ENCODE peak calls at places on chromosomes 16 and 17, in five cellular contexts. P is T1000; Q is stomach; F is activated CD4-positive, alpha-beta T cell treated with anti-CD3 and anti-CD28 coated beads, Interleukin-2, amount 10 ng/mL, durations not matched to agents 7 days and 5 days; D is NCI-H1930. C is an unnamed sample.

GRCh38 chr17:28043296-28043695 is 819 bp downstream of the NLK start:
- DNase-seq in P (no peak), Q (no peak), F (no peak), D (no peak), C (no peak)

GRCh38 chr17:62062313-62062712 is 2.8 kb downstream of the MED13 start:
- DNase-seq in P (no peak), Q (no peak), F (no peak), D (no peak), C (no peak)

GRCh38 chr17:48335858-48336500 is 94.0 kb downstream of the SKAP1 start:
- DNase-seq in P (no peak), Q (no peak), F (peak; percentile 17), D (peak; percentile 7), C (peak; percentile 67)

GRCh38 chr16:53922805-53923645 is 219.1 kb downstream of the FTO start:
- DNase-seq in P (no peak), Q (no peak), F (no peak), D (no peak), C (no peak)

GRCh38 chr16:88835818-88836217 is 20.9 kb downstream of the GALNS start:
- DNase-seq in P (no peak), Q (no peak), F (no peak), D (no peak), C (no peak)

GRCh38 chr16:29230671-29231091 is 175.8 kb downstream of the NPIPB11 start:
- DNase-seq in P (no peak), Q (no peak), F (no peak), D (no peak), C (no peak)

GRCh38 chr16:73054732-73055481 is 7.0 kb upstream of the ZFHX3 start:
- DNase-seq in P (no peak), Q (no peak), F (no peak), D (no peak), C (no peak)

GRCh38 chr16:87984868-87985267 is 33.6 kb downstream of the BANP start:
- DNase-seq in P (no peak), Q (no peak), F (no peak), D (no peak), C (no peak)

GRCh38 chr16:68762996-68763756 is 26.1 kb downstream of the CDH1 start:
- DNase-seq in P (no peak), Q (no peak), F (no peak), D (no peak), C (no peak)

GRCh38 chr16:30924086-30924714 is 828 bp downstream of the FBXL19 start:
- DNase-seq in P (no peak), Q (no peak), F (no peak), D (no peak), C (no peak)

GRCh38 chr16:4372578-4373355 is 1.1 kb downstream of the VASN start:
- DNase-seq in P (peak; percentile 41), Q (peak; percentile 54), F (no peak), D (no peak), C (no peak)

GRCh38 chr16:47461598-47462266 is 601 bp downstream of the PHKB start:
- DNase-seq in P (no peak), Q (no peak), F (peak; percentile 32), D (no peak), C (no peak)

GRCh38 chr17:927611-928461 is 51.7 kb downstream of the NXN start:
- DNase-seq in P (peak; percentile 75), Q (peak; percentile 44), F (no peak), D (no peak), C (no peak)

GRCh38 chr16:7227193-7227825 is 105.3 kb upstream of the RBFOX1 start:
- DNase-seq in P (no peak), Q (no peak), F (no peak), D (no peak), C (no peak)

GRCh38 chr17:1055751-1056645 is 59.1 kb downstream of the TIMM22 start:
- DNase-seq in P (peak; percentile 30), Q (peak; percentile 63), F (peak; percentile 53), D (peak; percentile 36), C (no peak)

GRCh38 chr16:23156946-23157460 is 7.8 kb upstream of the USP31 start:
- DNase-seq in P (no peak), Q (no peak), F (peak; percentile 8), D (no peak), C (no peak)

GRCh38 chr17:205176-205538 is 23.7 kb upstream of the DOC2B start:
- DNase-seq in P (no peak), Q (no peak), F (no peak), D (no peak), C (no peak)

GRCh38 chr17:14268264-14268663 is 31.6 kb upstream of the CDRT15 start:
- DNase-seq in P (no peak), Q (no peak), F (no peak), D (no peak), C (no peak)

GRCh38 chr16:1474471-1474795 is 395 bp downstream of the CLCN7 start:
- DNase-seq in P (no peak), Q (no peak), F (no peak), D (no peak), C (no peak)

GRCh38 chr16:28494141-28494851 is at the start of gene APOBR:
- DNase-seq in P (no peak), Q (peak; percentile 58), F (peak; percentile 94), D (no peak), C (no peak)

GRCh38 chr17:73650617-73651200 is 6.5 kb upstream of the SDK2 start:
- DNase-seq in P (no peak), Q (no peak), F (no peak), D (no peak), C (no peak)

GRCh38 chr16:21233521-21234150 is at the start of gene ANKS4B:
- DNase-seq in P (no peak), Q (peak; percentile 29), F (no peak), D (no peak), C (no peak)

GRCh38 chr17:68288375-68288774 is 2.6 kb downstream of the SLC16A6 start:
- DNase-seq in P (no peak), Q (no peak), F (no peak), D (no peak), C (no peak)

GRCh38 chr17:44900894-44901293 is 1.6 kb upstream of the EFTUD2 start:
- DNase-seq in P (peak; percentile 46), Q (no peak), F (no peak), D (no peak), C (no peak)